ENCODE peak calls at places on chromosomes 1 and 21, in five cellular contexts. C is neural progenitor cell, I is body of pancreas, M is ascending aorta, A is small intestine. V is an unnamed sample. For H3K27me3, the result is how much of the 10 kb centered on the place peaks cover.

GRCh38 chr1:43834280-43835140 is 99.1 kb upstream of the ARTN start:
- DNase-seq in C (peak), I (no peak), M (no peak), A (no peak), V (no peak)

GRCh38 chr1:204568576-204569206 is 52.5 kb downstream of the MDM4 start:
- DNase-seq in C (no peak), I (no peak), M (no peak), A (no peak), V (no peak)

GRCh38 chr1:74363220-74363619 is 128.0 kb downstream of the TNNI3K start:
- DNase-seq in C (no peak), I (no peak), M (no peak), A (no peak), V (no peak)

GRCh38 chr1:215895893-215896292 is 328.8 kb downstream of the KCTD3 start:
- DNase-seq in C (no peak), I (no peak), M (no peak), A (no peak), V (no peak)

GRCh38 chr21:28754127-28754611 is 238.5 kb downstream of the LTN1 start:
- DNase-seq in C (no peak), I (no peak), M (peak), A (no peak), V (no peak)

GRCh38 chr1:69824932-69825331 is 257.2 kb downstream of the LRRC7 start:
- DNase-seq in C (no peak), I (no peak), M (no peak), A (no peak), V (no peak)

GRCh38 chr1:231334079-231334666 is 3.5 kb downstream of the EXOC8 start:
- DNase-seq in C (no peak), I (no peak), M (no peak), A (no peak), V (no peak)

GRCh38 chr21:31913191-31913608 is 40.4 kb downstream of the HUNK start:
- DNase-seq in C (no peak), I (no peak), M (no peak), A (no peak), V (no peak)

GRCh38 chr1:30919025-30919881 is 10.7 kb upstream of the SDC3 start:
- DNase-seq in C (no peak), I (no peak), M (peak), A (no peak), V (peak)

GRCh38 chr1:233245191-233245765 is 50.2 kb downstream of the PCNX2 start:
- DNase-seq in C (no peak), I (no peak), M (no peak), A (no peak), V (no peak)

GRCh38 chr1:17423781-17424245 is 15.7 kb downstream of the RCC2 start:
- DNase-seq in C (no peak), I (no peak), M (no peak), A (no peak), V (no peak)

DNA sequence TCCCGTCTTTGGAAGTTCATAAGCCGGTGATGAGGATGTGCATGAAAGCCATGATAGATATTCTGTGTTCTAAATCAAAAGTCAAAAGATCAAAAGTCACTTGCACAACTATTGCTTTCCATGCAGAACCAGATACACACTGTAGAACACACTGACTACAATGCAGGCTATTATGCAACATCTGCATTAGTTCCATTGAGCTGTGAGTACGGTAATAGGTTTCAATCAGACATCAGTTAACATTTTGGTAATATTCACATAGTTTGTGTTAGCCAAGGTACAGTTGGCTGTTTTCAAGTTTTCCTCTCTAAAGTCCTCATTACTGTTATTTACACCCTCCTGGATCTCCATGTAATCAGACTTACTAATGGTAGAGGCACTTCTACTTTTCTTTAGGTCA is 3.1 kb downstream of the KCNA2 start:
- DNase-seq in C (no peak), I (no peak), M (no peak), A (no peak), V (no peak)
- H3K27me3 ChIP-seq in C (half or more), I (under half), M (under half), A (under half), V (under half)

DNA sequence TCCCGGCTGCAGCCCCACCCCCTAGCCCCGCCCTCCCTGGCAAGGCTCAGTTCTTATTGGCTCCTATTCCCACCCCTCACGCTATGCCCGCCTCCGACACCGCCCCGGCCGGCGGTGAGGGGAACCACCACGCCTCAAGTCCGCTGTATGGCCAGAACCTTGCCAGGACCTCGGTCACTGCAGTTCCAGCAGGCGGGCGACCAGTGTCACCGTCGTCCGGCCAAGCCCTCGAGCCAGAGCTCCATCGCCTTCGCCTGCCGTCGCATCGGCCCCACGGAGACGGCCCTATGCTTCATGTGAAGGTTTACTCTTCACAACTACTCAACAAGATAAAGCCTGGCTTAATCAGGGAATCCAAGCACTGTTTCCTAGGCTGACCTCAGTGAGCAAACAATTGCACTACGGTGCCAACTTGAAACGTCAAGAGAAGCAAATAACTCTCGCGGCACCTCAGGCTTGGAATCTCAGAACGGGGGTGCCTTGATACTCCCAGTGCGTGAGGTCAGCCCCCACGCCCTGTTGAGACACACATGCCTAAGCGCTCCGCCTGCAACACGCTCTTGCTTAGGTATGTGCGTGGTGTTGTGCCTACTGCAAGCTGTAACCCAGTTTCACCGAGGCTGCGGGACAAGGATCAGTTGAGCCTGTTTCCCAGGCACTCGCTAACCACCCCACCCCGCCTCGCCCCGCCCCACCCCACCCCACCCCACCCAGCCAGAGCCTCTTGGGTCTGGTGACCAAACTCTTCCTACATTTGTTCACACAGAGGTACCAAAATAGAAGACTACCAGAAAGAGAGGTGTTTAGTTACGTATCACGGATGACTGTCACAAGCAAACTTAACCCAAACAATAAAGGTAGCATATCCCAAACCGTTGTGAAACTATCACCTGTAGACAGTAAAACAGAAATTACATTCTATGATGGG is 498 bp upstream of the DENND2C start:
- DNase-seq in C (peak), I (peak), M (peak), A (peak), V (peak)
- H3K27me3 ChIP-seq in C (half or more), I (under half), M (under half), A (under half), V (under half)

DNA sequence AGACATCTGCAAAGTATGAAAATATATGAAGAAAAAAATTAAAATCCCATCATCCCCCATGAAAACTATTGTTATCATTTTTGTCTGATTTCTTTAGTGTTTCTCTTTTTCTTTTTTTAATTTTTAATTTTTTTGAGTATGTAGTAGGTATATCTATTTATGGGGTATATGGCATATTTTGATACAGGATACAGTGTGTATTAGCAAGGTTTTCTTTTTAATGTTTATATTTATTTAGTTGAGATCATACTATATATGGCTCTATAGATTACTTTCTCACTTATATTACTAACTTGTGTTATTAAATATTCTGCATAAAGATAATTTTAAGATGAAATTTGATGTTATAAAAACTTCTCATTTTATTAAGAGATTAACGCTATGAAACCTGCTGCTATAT is 11.4 kb downstream of the LGALS8 start:
- DNase-seq in C (no peak), I (no peak), M (no peak), A (no peak), V (no peak)
- H3K27me3 ChIP-seq in C (under half), I (under half), M (under half), A (under half), V (under half)

DNA sequence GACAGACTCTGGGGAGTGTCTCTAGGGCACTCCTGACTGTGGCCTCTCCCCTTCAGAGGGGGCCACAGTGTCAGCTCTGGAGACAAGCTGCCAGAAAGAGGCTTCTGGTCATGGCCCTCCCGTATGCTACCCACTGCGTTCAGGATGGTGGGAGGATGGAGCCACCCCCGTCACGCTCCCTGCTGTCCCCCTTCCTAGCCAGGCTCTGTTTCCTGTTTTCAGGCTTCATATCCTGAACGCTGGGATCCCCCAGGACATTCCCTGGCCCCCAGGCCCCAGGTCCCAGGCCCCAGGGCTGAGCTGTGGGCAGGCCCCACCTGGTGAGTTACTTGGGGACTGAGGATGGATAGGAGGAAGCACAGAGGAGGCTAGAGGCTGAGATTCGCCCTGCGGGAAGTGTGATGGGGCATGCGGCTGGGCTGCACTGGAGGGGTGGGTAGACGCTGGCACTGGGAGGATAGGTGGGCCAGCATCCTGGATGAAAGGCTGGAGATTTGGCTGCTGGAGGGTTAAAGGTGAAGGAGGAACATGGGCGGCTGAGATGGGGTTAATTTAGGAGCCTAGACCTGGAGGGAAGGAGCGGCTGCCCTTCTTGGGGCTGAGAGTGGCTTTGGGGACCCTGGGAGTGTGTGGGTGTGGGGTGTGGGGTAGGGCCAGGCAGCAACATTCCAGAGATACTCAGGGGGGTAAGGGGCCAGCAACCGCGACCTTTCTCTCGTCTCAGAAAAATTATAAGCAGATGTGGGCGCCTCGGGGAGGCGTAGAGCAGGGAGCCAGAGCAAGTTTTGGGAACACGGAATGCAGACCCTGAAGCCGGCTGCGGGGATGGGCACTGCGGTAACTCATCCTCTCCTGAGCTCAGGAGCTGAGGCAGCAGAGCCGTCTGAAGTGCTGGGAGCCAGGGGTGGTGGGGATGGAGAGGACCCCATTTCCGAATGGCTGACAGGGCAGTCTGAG is 8.7 kb downstream of the PEAR1 start:
- DNase-seq in C (no peak), I (no peak), M (no peak), A (no peak), V (no peak)
- H3K27me3 ChIP-seq in C (under half), I (under half), M (under half), A (under half), V (under half)

GRCh38 chr1:248740876-248741275 is 14.7 kb downstream of the LYPD8 start:
- DNase-seq in C (no peak), I (no peak), M (no peak), A (no peak), V (no peak)

GRCh38 chr1:248739580-248740205 is 15.9 kb downstream of the LYPD8 start:
- DNase-seq in C (no peak), I (no peak), M (no peak), A (no peak), V (no peak)

GRCh38 chr1:248736992-248737391 is 18.6 kb downstream of the LYPD8 start:
- DNase-seq in C (no peak), I (no peak), M (no peak), A (no peak), V (no peak)

GRCh38 chr1:248737457-248737856 is 18.1 kb downstream of the LYPD8 start:
- DNase-seq in C (no peak), I (no peak), M (no peak), A (no peak), V (no peak)
- H3K27me3 ChIP-seq in C (under half), I (under half), M (under half), A (under half), V (under half)

GRCh38 chr1:38784452-38785284 is 74.9 kb downstream of the RRAGC start:
- DNase-seq in C (no peak), I (no peak), M (no peak), A (no peak), V (no peak)

GRCh38 chr1:38783659-38784229 is 75.8 kb downstream of the RRAGC start:
- DNase-seq in C (peak), I (no peak), M (no peak), A (peak), V (no peak)

GRCh38 chr1:38787041-38787440 is 72.5 kb downstream of the RRAGC start:
- DNase-seq in C (no peak), I (no peak), M (no peak), A (no peak), V (no peak)

GRCh38 chr1:38786040-38786436 is 73.5 kb downstream of the RRAGC start:
- DNase-seq in C (no peak), I (no peak), M (no peak), A (no peak), V (no peak)

DNA sequence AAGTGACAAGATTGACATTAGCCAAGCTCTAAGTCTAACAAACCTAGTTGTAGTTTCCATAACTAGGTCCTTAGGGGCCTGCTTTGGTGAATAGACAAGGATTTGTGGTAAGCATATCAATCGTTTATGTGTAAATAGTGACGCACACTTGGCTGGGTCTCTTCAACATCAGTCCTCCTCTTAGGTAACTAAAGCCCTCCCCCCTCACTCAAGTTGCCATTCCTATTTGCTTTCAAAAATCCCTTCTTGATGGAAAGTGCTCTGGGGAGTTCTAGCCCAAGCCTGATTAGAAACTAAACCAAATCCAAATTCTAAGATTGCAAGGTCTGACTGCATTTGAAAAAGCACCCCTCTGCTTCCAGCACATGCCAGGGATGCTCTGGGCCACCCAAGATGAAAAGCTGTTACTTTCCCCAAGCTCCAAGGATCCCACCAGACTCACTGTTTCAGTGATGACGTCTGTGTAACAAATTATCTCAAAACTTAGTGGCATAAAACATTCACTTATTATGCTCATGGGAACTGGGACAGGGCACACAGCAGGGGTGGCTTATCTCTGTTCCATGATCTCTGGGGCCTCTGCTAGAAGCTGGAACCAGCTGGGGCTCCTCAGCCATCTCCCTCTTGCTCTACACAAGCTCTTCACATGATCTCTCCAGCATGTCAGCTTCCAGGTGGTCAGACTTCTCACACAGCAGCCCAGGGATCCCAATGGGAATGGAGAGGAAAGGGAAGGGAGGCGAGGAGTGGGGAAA is 74.1 kb downstream of the RRAGC start:
- DNase-seq in C (no peak), I (no peak), M (no peak), A (no peak), V (no peak)
- H3K27me3 ChIP-seq in C (under half), I (under half), M (under half), A (under half), V (under half)

DNA sequence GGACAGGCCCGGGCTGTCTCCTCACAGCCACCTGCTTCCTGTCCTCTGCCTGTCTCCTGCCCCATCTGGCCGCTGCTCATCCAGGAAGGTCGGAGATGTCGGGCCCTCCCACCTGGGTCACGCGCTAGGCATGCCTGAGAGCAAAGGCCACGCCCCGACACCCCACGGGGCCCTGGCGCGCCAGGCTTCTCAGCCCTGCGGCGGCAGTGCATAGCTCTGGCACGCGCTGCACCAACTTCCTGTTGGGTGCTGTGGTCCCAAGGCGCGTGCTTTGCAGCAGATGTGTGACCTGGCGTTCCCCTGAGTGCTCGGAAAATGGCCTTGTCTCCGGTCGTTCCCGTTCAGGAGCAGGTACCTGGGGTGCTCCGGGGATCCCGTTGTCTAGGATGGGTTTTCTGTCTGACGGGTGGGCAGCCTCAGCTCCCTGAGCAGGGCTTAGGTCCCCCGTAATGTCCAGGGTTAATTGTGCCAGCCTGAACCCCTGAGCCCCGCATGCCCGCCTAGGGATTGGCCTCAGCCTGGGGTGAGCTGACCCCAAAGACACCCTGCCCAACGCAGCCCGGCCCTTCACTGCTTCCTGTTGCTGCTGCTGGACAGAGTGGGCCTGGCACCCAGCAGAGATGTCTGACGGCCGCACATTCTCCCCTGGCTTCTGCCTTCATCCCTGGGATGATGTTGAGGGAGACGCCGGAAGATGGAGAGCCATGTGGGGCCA is 19.4 kb upstream of the KCNAB2 start:
- DNase-seq in C (peak), I (peak), M (peak), A (peak), V (no peak)
- H3K27me3 ChIP-seq in C (under half), I (under half), M (under half), A (under half), V (under half)

DNA sequence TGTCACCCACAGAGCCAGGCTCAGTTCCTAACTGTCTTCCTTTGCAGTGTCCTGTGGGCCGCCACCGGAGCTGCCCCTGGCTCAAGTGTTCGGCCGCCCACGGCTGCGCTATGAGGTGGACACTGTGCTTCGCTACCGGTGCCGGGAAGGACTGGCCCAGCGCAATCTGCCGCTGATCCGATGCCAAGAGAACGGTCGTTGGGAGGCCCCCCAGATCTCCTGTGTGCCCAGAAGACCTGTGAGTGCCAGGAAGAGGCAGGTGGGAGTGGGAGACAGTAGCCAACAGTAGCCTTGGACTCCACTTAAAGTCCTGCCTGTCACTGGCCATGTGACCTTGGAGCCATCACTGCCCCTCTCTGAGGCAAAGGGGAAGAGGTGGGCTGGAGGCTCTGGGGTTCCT is 16.6 kb downstream of the BCAN start:
- DNase-seq in C (no peak), I (no peak), M (no peak), A (no peak), V (no peak)
- H3K27me3 ChIP-seq in C (half or more), I (under half), M (under half), A (under half), V (under half)

V was measured in breast epithelium.